ENCODE peak calls at places on chromosomes 7 and 10, in five cellular contexts. F, I, N, A and K are unnamed samples.

GRCh38 chr10:122981066-122981464 is 864 bp downstream of the PSTK start:
- DNase-seq in F (peak), I (no peak), N (peak), A (no peak), K (no peak)

GRCh38 chr7:16344927-16345326 is 76.4 kb downstream of the CRPPA start:
- DNase-seq in F (no peak), I (no peak), N (no peak), A (no peak), K (no peak)

GRCh38 chr10:77479586-77479985 is 158.0 kb downstream of the KCNMA1 start:
- DNase-seq in F (no peak), I (no peak), N (no peak), A (no peak), K (no peak)

GRCh38 chr7:71140264-71140663 is 8.3 kb downstream of the GALNT17 start:
- DNase-seq in F (no peak), I (no peak), N (no peak), A (no peak), K (no peak)

GRCh38 chr7:79319369-79319768 is 134.1 kb downstream of the MAGI2 start:
- DNase-seq in F (no peak), I (no peak), N (no peak), A (no peak), K (no peak)

GRCh38 chr10:69239816-69240434 is 19.8 kb downstream of the HKDC1 start:
- DNase-seq in F (no peak), I (peak), N (no peak), A (no peak), K (no peak)

GRCh38 chr7:1839701-1840100 is 169.6 kb downstream of the ELFN1 start:
- DNase-seq in F (no peak), I (no peak), N (no peak), A (no peak), K (no peak)

GRCh38 chr10:63430091-63430998 is 35.4 kb downstream of the JMJD1C start:
- DNase-seq in F (peak), I (no peak), N (peak), A (no peak), K (no peak)

GRCh38 chr10:93061594-93062498 is 1.2 kb downstream of the CYP26C1 start:
- DNase-seq in F (no peak), I (no peak), N (peak), A (no peak), K (peak)

GRCh38 chr7:107185716-107186115 is 16.9 kb downstream of the HBP1 start:
- DNase-seq in F (no peak), I (no peak), N (no peak), A (no peak), K (no peak)

GRCh38 chr7:107658467-107658866 is 2.2 kb upstream of the SLC26A4 start:
- DNase-seq in F (no peak), I (no peak), N (no peak), A (no peak), K (no peak)

GRCh38 chr7:130949550-130949949 is 215.5 kb upstream of the KLF14 start:
- DNase-seq in F (no peak), I (no peak), N (no peak), A (no peak), K (no peak)

GRCh38 chr7:5596896-5597246 is 173.2 kb upstream of the TNRC18 start:
- DNase-seq in F (no peak), I (no peak), N (no peak), A (no peak), K (no peak)
- H3K4me3 ChIP-seq in F (peak), I (no peak), N (no peak), A (no peak), K (no peak)

DNA sequence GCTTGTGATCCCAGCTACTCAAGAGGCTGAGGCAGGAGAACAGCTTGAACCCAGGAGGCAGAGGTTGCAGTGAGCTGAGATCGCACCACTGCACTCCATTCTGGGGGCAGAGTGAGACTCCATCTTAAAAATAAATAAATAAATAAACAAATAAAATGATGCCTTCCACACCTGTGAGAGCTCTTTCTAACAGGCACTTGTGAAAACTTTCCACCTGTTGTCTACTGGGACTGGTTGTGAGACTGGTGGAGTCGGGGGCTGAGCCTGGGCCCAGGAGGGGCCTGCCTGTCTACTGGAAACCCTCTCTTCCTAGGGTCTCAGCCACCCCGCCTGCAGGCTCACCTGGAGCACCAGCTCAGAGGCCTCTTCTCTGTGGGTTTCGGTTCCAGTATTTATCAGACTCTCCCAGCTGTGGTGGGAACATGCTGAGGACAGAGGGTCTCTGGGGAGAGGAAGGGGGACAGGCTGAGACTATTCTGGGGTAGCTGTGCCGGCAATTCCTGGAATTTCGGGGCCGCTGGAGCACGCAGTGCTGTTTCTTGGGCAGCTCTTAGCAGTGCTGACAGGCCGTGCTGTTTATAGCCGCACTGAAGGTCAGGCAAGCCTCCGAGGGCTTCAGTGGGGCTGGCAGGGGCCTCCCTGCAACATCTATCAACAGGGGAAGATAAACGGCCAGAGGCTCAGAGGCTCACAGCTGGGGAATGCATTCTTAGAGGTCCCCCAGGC is 3.8 kb downstream of the LDB3 start:
- DNase-seq in F (no peak), I (peak), N (peak), A (no peak), K (peak)
- H3K4me3 ChIP-seq in F (no peak), I (peak), N (no peak), A (no peak), K (no peak)

DNA sequence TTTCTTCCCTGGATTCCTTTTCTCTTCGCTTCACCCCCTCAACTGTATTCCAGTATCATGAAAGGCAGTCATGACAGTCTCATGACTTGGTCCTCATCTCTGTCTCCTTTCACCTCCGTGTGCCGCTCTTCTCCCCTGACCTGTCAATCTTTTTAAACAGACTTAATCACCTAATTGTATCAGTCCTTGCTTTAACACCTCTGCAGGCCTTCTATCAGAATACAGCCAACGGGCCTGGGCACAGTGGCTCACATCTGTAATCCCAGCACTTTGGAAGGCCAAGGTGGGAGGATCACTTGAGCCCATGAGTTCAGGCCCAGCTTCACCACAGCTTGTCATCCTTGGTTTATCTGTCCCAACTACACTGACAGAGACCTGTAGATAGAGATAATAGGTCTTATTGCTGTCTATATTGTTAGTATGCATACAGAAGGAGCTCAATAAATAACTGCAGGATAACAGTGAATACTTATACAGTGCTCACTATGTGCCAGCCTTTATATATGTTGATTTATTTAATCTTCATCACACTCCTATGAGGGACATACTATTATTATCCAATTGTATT is 1.2 kb downstream of the CNPY4 start:
- DNase-seq in F (no peak), I (no peak), N (no peak), A (no peak), K (no peak)
- H3K4me3 ChIP-seq in F (peak), I (peak), N (peak), A (no peak), K (peak)

DNA sequence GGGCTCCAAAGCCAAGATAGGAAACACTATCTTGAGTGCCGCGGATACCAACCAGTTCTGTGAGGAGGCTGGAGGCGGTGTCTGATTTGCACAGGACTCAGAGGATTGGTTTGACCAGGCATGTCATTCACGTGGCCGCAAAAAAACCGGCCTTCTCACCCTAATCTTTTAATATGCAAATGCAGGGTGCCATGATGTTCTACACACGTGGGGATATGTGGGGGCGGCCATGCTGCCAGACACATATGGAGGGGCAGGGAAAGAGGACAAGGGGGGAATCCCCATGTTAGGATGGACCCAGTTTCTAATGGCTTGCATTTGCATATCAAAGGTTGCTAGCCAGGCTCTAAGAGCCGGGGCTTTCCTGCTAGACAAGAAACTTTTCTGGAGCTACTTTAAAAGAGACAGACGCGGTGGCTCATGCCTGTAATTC is 88.8 kb upstream of the C7orf33 start:
- DNase-seq in F (no peak), I (no peak), N (peak), A (no peak), K (no peak)
- H3K4me3 ChIP-seq in F (no peak), I (no peak), N (no peak), A (no peak), K (peak)

DNA sequence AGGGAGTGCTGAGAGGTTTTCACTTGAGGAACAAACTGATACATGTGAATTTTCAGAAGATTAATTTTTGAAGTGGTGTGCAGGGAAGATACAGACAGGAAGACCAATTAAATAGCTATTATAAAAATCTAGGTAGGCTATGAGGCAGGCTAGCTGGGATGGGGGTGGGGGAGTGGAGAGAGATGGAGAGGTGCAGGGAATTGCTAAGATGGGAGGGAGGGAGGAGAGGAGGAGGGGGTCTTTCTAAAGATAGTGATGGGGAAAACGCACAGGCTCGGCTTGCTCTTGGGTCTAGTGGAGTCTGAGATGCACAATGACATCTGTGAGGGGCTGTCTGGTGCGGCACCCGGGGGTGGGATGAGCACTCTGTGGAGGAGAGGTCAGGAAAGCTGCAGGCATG is 15.1 kb downstream of the ATXN7L1 start:
- DNase-seq in F (no peak), I (no peak), N (no peak), A (no peak), K (no peak)
- H3K4me3 ChIP-seq in F (no peak), I (no peak), N (no peak), A (no peak), K (no peak)

GRCh38 chr7:44194069-44194468 is 4.8 kb upstream of the GCK start:
- DNase-seq in F (no peak), I (no peak), N (peak), A (no peak), K (no peak)
- H3K4me3 ChIP-seq in F (no peak), I (no peak), N (no peak), A (no peak), K (no peak)

GRCh38 chr10:31926154-31926553 is 2.5 kb downstream of the ARHGAP12 start:
- DNase-seq in F (no peak), I (no peak), N (no peak), A (no peak), K (no peak)

GRCh38 chr10:31928531-31929259 is at the start of gene ARHGAP12:
- DNase-seq in F (no peak), I (peak), N (peak), A (peak), K (peak)

GRCh38 chr10:31926765-31927596 is 1.6 kb downstream of the ARHGAP12 start:
- DNase-seq in F (no peak), I (no peak), N (no peak), A (no peak), K (no peak)

GRCh38 chr10:31929260-31929985 is 792 bp upstream of the ARHGAP12 start:
- DNase-seq in F (no peak), I (peak), N (no peak), A (peak), K (peak)

DNA sequence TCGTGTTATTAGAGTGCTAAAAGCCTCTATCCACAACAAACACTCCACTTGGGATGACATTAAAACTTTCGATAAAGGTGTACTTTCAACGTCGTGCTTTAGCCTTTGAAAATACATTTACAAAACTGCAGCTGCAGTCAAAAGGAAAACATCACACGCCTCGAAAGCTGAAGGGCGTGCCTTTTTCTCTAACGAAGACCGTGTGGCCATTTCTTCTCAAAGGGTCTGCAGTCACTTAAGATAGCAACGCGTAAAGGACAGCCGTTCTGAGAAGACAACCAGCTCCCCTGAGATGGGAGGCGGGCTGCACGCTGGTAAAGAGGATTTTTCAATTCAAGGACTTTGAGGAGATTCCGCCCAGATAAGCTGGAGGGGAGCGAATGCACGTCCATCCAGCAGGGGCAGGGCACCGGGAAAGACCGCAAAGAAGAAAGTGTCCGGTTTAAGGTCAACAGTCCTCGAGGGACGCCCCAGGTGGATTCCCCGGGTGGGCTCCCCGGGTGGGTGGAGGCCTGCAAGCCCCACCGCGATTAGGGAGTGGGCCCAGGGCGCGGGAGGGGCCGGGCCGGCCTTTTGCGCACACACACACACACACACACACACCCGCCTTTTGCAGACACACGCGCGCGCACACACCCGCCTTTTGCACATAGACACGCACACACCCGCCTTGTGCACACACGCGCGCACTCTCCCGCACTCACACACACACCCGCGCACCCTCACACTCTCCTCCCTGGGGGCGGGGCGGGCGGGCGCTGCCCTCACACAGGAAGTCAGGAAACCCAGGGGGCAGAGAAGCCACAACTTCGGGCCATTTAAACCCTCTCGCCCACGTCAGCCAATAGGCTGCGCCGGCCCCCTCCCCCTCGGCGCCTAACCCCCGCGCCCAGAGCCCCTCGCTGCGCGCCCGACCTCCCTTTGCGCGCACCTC is 767 bp downstream of the ARHGAP12 start:
- DNase-seq in F (no peak), I (peak), N (peak), A (peak), K (peak)
- H3K4me3 ChIP-seq in F (peak), I (peak), N (peak), A (peak), K (peak)

GRCh38 chr7:3168869-3169268 is 125.2 kb upstream of the CARD11 start:
- DNase-seq in F (no peak), I (no peak), N (peak), A (no peak), K (no peak)

GRCh38 chr7:3172768-3173280 is 128.2 kb upstream of the SDK1 start:
- DNase-seq in F (no peak), I (no peak), N (no peak), A (no peak), K (no peak)

GRCh38 chr7:3165681-3166580 is 122.3 kb upstream of the CARD11 start:
- DNase-seq in F (no peak), I (no peak), N (no peak), A (no peak), K (no peak)

GRCh38 chr7:3164363-3164762 is 120.7 kb upstream of the CARD11 start:
- DNase-seq in F (no peak), I (no peak), N (peak), A (no peak), K (no peak)

DNA sequence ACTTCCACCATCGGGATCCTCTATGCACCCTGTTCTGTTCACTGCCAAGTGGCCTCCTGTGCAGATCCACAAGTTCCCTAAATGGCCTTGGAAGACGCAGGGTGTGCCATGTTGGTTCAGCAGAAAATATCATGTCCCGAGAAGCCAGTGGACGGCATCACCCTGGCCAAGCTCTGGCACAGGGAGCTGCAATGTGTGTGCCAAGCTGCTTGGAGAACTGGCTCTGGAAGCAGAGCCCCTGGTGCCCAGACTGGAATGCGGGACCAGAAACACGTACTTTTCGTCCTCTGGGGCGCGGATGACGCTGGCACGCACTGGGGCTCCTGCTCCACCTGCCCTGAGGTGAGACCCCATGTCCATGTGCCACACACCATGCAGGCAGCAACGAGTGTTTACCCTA is 124.7 kb upstream of the CARD11 start:
- DNase-seq in F (no peak), I (no peak), N (no peak), A (no peak), K (no peak)
- H3K4me3 ChIP-seq in F (no peak), I (no peak), N (no peak), A (no peak), K (no peak)

GRCh38 chr10:75238182-75239180 is 2.7 kb upstream of the COMTD1 start:
- DNase-seq in F (no peak), I (no peak), N (no peak), A (no peak), K (no peak)

GRCh38 chr10:75235375-75236177 is at the start of gene COMTD1:
- DNase-seq in F (peak), I (peak), N (peak), A (peak), K (peak)

GRCh38 chr10:75234683-75235374 is 928 bp downstream of the COMTD1 start:
- DNase-seq in F (no peak), I (no peak), N (no peak), A (no peak), K (peak)

GRCh38 chr10:75234017-75234682 is 1.6 kb downstream of the COMTD1 start:
- DNase-seq in F (peak), I (peak), N (peak), A (peak), K (peak)

DNA sequence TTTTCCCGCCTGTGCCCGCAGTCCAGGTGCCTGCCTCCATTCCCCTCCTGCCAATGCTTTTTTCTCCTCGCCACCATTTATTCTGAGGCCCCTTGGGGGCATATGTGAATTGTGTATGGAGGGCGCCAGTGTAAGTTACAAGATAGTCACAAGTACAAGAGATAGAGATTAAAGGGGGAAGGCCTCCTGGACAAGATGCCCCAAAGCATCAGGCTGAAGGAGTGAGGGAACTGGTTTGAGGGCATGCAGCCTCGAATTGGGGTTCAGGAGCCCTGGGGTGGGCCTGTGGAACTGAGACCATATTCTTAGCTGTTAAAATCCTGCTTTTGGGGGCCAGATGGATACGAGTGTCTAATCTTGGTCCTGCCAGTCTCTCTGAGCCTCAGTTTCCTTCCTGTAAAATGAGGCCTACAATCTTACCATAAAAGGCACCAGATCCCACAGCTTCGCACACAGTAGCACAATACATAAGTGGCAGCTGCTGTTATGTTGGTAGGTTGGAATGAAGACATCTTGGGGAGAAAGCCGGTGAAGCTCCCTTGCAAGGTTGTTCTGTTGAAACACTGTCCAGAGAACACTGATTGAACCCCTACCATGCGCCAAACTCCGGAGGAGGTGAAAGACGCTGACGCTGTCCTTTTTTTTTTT is 545 bp upstream of the COMTD1 start:
- DNase-seq in F (no peak), I (no peak), N (no peak), A (no peak), K (no peak)
- H3K4me3 ChIP-seq in F (no peak), I (peak), N (no peak), A (no peak), K (no peak)